ENCODE peak calls at places on chromosomes 2 and 18, in nine cellular contexts. F is astrocyte of the spinal cord; K is dorsolateral prefrontal cortex; P is fibroblast of lung; I is GM23338; H is NB4; U is CD4-positive, CD25-positive, alpha-beta regulatory T cell; S is PC-9; D is cardiac fibroblast. L is an unnamed sample.

GRCh38 chr18:24785019-24785418 is 324.6 kb downstream of the HRH4 start:
- DNase-seq in I (no peak), F (no peak), S (no peak), P (no peak), D (no peak), H (no peak), U (no peak), K (no peak), L (no peak)

GRCh38 chr18:5303636-5304035 is 8.1 kb upstream of the ZBTB14 start:
- DNase-seq in H (no peak), D (no peak), K (no peak), U (no peak), S (no peak), F (no peak), P (no peak), I (no peak), L (no peak)

GRCh38 chr18:47915930-47916329 is 14.5 kb downstream of the SMAD2 start:
- DNase-seq in I (no peak), U (no peak), K (no peak), H (no peak), F (no peak), P (no peak), D (no peak), S (peak), L (no peak)

GRCh38 chr2:231682546-231683291 is 25.6 kb upstream of the PTMA start:
- DNase-seq in U (no peak), D (no peak), S (no peak), H (no peak), F (no peak), P (no peak), K (no peak), I (no peak), L (no peak)

GRCh38 chr18:59458575-59458974 is 99.5 kb upstream of the LMAN1 start:
- DNase-seq in K (no peak), U (no peak), D (no peak), S (no peak), P (no peak), H (no peak), F (no peak), I (no peak), L (no peak)

GRCh38 chr18:47260924-47261701 is 9.7 kb upstream of the SKOR2 start:
- DNase-seq in S (no peak), I (peak), H (no peak), D (no peak), U (no peak), P (no peak), K (no peak), F (no peak), L (no peak)

GRCh38 chr2:113211226-113212105 is 37.7 kb downstream of the PSD4 start:
- DNase-seq in H (no peak), I (no peak), D (peak), P (peak), S (peak), U (no peak), F (peak), K (no peak), L (no peak)

GRCh38 chr2:73890301-73891092 is 2.3 kb upstream of the ACTG2 start:
- DNase-seq in I (no peak), P (no peak), K (no peak), D (no peak), S (no peak), H (no peak), F (peak), U (no peak), L (no peak)

GRCh38 chr2:191580581-191580980 is 97.4 kb upstream of the NABP1 start:
- DNase-seq in P (peak), D (peak), I (no peak), H (peak), U (no peak), K (no peak), S (no peak), F (no peak), L (no peak)

GRCh38 chr2:40820319-40820718 is 368.4 kb upstream of the SLC8A1 start:
- DNase-seq in S (no peak), U (no peak), F (peak), P (peak), H (no peak), D (peak), K (no peak), I (no peak), L (no peak)

GRCh38 chr18:69978743-69979715 is 31.4 kb upstream of the CD226 start:
- DNase-seq in F (no peak), S (no peak), U (no peak), K (no peak), D (no peak), H (no peak), I (no peak), P (no peak), L (no peak)

GRCh38 chr2:225103737-225104141 is 61.5 kb upstream of the DOCK10 start:
- DNase-seq in I (no peak), D (peak), P (peak), S (no peak), U (no peak), H (no peak), F (peak), K (no peak), L (peak)

GRCh38 chr2:114254875-114255274 is 187.6 kb upstream of the DPP10 start:
- DNase-seq in F (no peak), K (no peak), D (no peak), I (no peak), U (no peak), P (no peak), S (no peak), H (no peak), L (no peak)

GRCh38 chr2:215529271-215529670 is 93.4 kb upstream of the FN1 start:
- DNase-seq in K (no peak), F (peak), P (peak), D (peak), I (no peak), S (peak), H (no peak), U (no peak), L (no peak)

GRCh38 chr2:23756593-23757292 is 170.2 kb downstream of the ATAD2B start:
- DNase-seq in P (no peak), F (no peak), I (no peak), H (no peak), K (no peak), D (no peak), S (no peak), U (no peak), L (no peak)

GRCh38 chr2:70357076-70358071 is 55.5 kb upstream of the FAM136A start:
- DNase-seq in P (no peak), D (peak), F (no peak), K (no peak), U (no peak), H (peak), I (peak), S (peak), L (no peak)

GRCh38 chr18:60684843-60685513 is 312.4 kb upstream of the MC4R start:
- DNase-seq in S (no peak), P (peak), D (peak), K (no peak), F (peak), I (peak), U (no peak), H (peak), L (peak)

GRCh38 chr18:46053368-46054095 is 18.5 kb downstream of the PSTPIP2 start:
- DNase-seq in P (peak), S (no peak), H (no peak), I (no peak), K (no peak), D (no peak), U (no peak), F (peak), L (no peak)

GRCh38 chr2:137237055-137237454 is 471.7 kb downstream of the THSD7B start:
- DNase-seq in D (peak), F (peak), H (no peak), P (no peak), K (no peak), I (no peak), S (no peak), U (no peak), L (peak)

GRCh38 chr2:47530105-47530504 is 127.1 kb downstream of the MSH2 start:
- DNase-seq in S (no peak), H (no peak), D (no peak), P (no peak), U (no peak), K (no peak), F (no peak), I (no peak), L (no peak)

DNA sequence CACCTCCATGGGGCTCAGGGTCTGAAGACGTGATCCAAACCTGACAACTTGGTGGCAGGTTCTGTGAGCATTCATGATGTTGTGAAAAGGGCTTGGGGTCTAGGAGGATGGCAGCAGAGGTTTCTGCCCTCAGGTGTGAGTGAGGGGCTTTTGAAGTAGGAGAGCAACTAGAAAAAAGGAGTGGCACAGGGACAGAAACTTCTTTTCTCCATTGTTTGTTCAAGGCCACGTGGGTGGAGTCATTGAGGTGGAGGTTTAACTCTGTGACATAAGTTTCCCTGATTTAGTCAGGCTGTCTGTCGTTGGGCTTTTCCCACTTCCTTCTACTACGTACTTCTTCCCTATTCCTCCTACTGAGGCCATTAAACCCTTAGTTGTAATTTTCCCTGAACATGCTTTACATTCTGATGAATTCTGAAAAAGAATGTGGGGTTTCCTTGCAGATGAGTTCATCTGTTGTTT is 13.1 kb downstream of the CFLAR start:
- DNase-seq in I (no peak), S (peak), U (peak), K (no peak), D (peak), P (no peak), F (peak), H (peak), L (no peak)
- H3K4me3 ChIP-seq in I (no peak), S (no peak), U (peak), K (no peak), D (no peak), P (no peak), F (no peak), H (peak), L (no peak)

DNA sequence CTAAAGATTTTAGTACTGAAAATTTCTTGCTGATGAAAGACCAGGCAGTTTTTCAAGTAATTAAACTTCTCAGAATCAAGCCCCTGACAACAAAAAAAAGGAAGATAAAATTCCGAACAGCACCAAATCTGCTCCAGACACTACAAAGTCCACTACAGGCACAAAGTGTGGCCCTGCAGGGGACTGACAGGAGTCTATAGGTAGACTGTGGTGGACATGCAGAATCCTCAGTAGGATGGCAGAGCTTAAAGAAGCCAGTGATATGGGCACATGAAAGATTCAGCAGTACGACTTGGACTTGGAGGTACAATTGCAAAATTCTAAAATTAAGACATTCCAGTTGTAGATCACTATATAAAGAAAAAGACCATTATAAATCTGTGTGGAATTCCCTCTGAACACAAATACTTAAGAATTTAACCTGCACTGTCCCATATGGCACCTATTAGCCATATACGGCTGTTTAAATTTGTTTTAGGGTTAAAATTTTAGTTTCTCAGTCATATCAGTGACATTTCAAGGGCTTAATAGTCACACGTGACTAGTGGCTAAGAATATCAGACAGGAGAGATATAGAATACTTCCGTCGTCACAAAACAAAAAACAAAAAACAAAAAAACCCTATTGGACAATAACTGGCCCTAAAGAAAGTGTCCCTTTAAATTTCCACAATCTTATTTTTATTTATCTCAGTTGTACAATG is 32.0 kb downstream of the SFT2D3 start:
- DNase-seq in U (no peak), S (no peak), D (no peak), P (no peak), K (no peak), I (no peak), H (no peak), F (no peak), L (no peak)
- H3K4me3 ChIP-seq in U (no peak), S (no peak), D (no peak), P (peak), K (no peak), I (no peak), H (no peak), F (no peak), L (no peak)

DNA sequence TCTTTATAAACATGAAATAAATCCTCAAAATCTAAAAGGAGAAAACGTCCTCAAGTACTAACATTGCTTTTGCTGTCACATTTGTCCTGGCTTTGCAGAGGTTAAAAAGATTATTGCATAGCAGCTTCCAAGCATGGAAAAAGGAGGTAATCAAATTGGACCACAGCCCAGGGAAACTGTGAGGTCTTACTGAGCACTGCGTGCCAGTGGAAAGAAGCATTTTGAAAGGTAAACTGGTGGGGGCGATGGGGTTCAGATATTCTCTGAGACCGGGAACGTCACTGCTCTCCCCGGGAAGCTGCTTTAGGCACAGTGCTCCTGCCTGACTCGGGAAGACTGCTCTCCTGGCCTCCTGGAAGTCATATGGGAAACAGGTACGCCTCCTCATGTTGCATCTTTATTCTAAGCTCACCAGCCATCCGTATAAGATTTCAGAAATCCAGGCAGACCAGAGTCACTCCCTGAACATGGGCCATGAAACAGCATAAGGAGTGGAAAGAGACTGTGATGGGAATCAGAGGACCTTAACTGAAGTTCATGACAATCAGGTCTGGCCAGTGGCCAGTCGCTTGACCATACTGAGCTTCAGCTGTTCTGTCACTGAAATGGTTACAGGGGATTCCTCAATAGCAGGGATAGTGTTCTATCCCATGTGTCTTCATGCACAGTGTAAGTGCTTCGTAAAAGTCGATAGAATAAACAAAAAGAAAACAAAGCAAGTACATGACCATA is 284.1 kb downstream of the TRIB2 start:
- DNase-seq in H (no peak), K (no peak), P (no peak), F (peak), U (no peak), I (peak), D (peak), S (no peak), L (no peak)
- H3K4me3 ChIP-seq in H (no peak), K (no peak), P (no peak), F (no peak), U (no peak), I (no peak), D (no peak), S (no peak), L (no peak)

DNA sequence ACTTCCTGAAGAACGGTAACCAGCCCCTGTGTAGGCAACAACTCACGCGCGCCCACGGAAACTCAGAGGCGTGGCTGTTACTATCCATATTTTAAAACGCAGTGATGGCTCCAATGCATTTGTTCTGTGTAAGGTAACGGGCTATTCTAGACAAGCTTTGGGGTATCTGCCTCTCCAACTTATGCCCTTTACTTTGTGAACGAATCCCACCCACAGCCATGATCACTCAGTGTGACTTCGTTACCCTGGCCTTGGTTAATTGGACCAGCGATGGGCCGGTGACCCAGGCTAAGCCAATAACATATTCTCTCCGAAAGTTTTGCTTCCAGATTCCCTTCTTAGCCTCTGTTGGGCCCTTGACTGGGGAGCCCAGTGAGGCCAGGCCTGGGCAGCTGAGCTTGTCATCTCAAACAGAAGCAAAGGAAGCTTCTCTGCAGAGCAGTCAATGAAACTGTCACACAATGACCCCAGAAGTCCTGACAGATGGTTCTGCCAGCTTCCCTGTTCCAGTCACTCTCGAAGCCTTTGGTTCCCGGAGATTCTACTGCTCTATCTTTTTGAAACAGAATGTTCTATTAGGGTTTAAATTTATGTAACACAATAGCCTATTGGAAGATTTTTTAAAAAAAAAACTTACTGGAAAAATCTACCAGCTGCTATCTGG is 30.7 kb upstream of the ROCK2 start:
- DNase-seq in P (peak), K (no peak), S (no peak), H (no peak), D (no peak), I (no peak), F (no peak), U (no peak), L (no peak)
- H3K4me3 ChIP-seq in P (no peak), K (no peak), S (no peak), H (no peak), D (no peak), I (no peak), F (no peak), U (no peak), L (no peak)

GRCh38 chr2:85401844-85402243 is 8.3 kb downstream of the CAPG start:
- DNase-seq in S (no peak), I (no peak), K (no peak), F (no peak), H (peak), U (no peak), P (no peak), D (no peak), L (no peak)
- H3K4me3 ChIP-seq in S (no peak), I (no peak), K (no peak), F (no peak), H (peak), U (no peak), P (no peak), D (no peak), L (no peak)

DNA sequence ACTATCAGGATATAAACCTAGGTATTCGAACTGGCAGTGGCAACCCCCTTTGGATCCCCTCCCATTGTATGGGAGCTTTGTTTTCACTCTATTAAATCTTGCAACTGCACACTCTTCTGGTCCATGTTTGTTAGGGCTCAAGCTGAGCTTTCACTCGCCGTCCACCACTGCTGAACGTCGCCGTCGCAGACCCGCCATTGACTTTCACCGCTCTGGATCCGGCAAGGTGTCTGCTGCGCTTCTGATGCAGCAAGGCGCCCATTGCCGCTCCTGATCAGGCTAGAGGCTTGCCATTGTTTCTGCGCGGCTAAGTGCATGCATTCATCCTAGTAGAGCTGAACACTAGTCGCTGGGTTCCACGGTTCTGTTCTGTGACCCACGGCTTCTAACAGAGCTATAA is 69.1 kb downstream of the LCLAT1 start:
- DNase-seq in U (no peak), K (no peak), P (no peak), D (no peak), S (no peak), H (no peak), I (no peak), F (no peak), L (no peak)
- H3K4me3 ChIP-seq in U (no peak), K (no peak), P (no peak), D (no peak), S (no peak), H (no peak), I (no peak), F (no peak), L (no peak)

GRCh38 chr2:84516234-84516986 is at the start of gene DNAH6:
- DNase-seq in K (peak), I (peak), H (peak), U (peak), S (no peak), P (peak), F (peak), D (peak), L (peak)

GRCh38 chr2:84519332-84519957 is 3.1 kb downstream of the DNAH6 start:
- DNase-seq in U (no peak), H (no peak), F (no peak), P (no peak), I (no peak), S (no peak), K (no peak), D (no peak), L (no peak)

GRCh38 chr2:84515788-84516187 is 510 bp upstream of the DNAH6 start:
- DNase-seq in F (no peak), D (no peak), U (no peak), P (no peak), I (no peak), S (no peak), H (no peak), K (no peak), L (no peak)
- H3K4me3 ChIP-seq in F (peak), D (peak), U (peak), P (peak), I (peak), S (no peak), H (no peak), K (peak), L (peak)

GRCh38 chr2:126777620-126777978 is 121.1 kb upstream of the TEX51 start:
- DNase-seq in S (no peak), U (no peak), H (no peak), F (no peak), K (no peak), I (no peak), D (no peak), P (no peak), L (no peak)
- H3K4me3 ChIP-seq in S (no peak), U (peak), H (no peak), F (no peak), K (peak), I (peak), D (no peak), P (no peak), L (no peak)